ENCODE peak calls at places on chromosomes 3 and 15, in eight cellular contexts. R, Z, F, H, Y, M, X and J are unnamed samples.

GRCh38 chr3:39128951-39129350 is 21.5 kb downstream of the TTC21A start:
- DNase-seq in Y (no peak), X (no peak), H (no peak), R (no peak), M (no peak), Z (no peak), F (no peak), J (no peak)

GRCh38 chr3:40137586-40138295 is 171.8 kb upstream of the EIF1B start:
- DNase-seq in M (no peak), Y (no peak), Z (no peak), R (peak; percentile 31), X (no peak), H (peak; percentile 49), F (peak; percentile 89), J (no peak)

GRCh38 chr3:13497386-13497785 is 17.3 kb downstream of the HDAC11 start:
- DNase-seq in M (no peak), Y (no peak), Z (no peak), F (no peak), X (no peak), H (no peak), R (peak; percentile 26), J (no peak)

GRCh38 chr15:25481208-25481862 is 42.5 kb upstream of the UBE3A start:
- DNase-seq in M (no peak), F (peak; percentile 58), R (peak; percentile 18), X (peak; percentile 19), Y (no peak), H (peak; percentile 27), Z (no peak), J (no peak)

GRCh38 chr3:66480666-66481065 is 20.2 kb downstream of the LRIG1 start:
- DNase-seq in Z (peak; percentile 47), H (no peak), Y (peak; percentile 52), M (no peak), X (no peak), R (peak; percentile 84), F (no peak), J (peak; percentile 37)

GRCh38 chr3:142987707-142988106 is 13.7 kb upstream of the U2SURP start:
- DNase-seq in F (peak; percentile 39), Y (no peak), H (no peak), Z (peak; percentile 47), X (no peak), R (no peak), M (no peak), J (peak; percentile 58)

GRCh38 chr15:64146041-64146440 is 5.5 kb upstream of the SNX22 start:
- DNase-seq in F (no peak), X (no peak), Y (no peak), R (no peak), Z (no peak), H (no peak), M (no peak), J (no peak)

GRCh38 chr15:73900129-73900712 is 26.0 kb upstream of the LOXL1 start:
- DNase-seq in Z (no peak), R (peak; percentile 66), M (no peak), Y (no peak), F (no peak), X (no peak), H (no peak), J (no peak)

GRCh38 chr15:44554934-44555723 is 18.2 kb downstream of the EIF3J start:
- DNase-seq in H (no peak), Z (no peak), Y (no peak), F (no peak), R (no peak), X (no peak), M (no peak), J (no peak)

GRCh38 chr15:44550734-44551133 is 13.8 kb downstream of the EIF3J start:
- DNase-seq in R (no peak), X (no peak), F (no peak), Y (peak; percentile 28), H (no peak), Z (no peak), M (no peak), J (no peak)

GRCh38 chr15:44545934-44546802 is 9.2 kb downstream of the EIF3J start:
- DNase-seq in R (peak; percentile 26), H (no peak), M (no peak), Y (peak; percentile 35), X (no peak), Z (peak; percentile 50), F (peak; percentile 57), J (peak; percentile 39)

DNA sequence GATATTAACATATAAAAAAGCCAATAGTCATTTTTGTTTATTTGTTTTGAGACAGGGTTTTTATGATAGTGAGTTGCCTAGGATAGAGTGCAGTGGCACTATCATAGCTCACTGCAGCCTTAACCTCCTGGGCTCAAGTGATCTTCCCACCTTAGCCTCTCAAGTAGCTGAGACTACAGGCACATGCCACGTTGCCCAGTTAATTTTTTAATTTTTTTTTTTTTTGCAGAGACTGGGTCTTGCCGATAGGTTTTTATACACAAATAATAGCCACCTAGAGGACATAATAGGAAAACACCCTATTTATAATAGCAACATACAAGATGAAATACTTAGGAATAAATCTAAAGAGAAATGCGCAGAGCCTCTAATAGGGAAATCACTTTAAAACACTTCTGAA is 13.3 kb downstream of the EIF3J start:
- DNase-seq in F (peak; percentile 42), Y (peak; percentile 44), H (no peak), X (no peak), Z (no peak), R (peak; percentile 42), M (no peak), J (no peak)
- TF ChIP-seq CTCF in F (peak; percentile 30), Y (peak; percentile 79), H (peak; percentile 64), X (peak; percentile 61), Z (no peak), R (peak; percentile 44), M (peak; percentile 22), J (no peak)

DNA sequence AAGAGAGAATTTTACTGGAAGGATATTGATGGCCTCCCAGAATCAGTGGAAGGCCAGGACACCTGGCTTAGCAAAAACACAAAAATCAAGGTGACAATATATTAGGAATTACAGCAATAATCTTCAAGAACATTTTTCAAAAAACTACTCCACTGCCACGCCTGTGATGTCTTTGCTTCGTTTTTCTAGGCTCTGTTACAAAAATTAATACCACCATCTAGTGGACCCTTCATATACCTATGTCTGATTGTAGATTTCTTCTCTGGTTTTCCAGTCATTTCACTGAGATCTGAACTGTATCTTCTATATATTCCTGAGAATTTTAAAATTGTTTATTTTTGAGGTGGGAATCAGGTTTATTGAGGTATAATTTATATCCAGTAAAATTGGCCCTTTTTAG is 5.6 kb upstream of the SLC33A1 start:
- DNase-seq in H (no peak), Z (peak; percentile 49), M (no peak), F (no peak), Y (peak; percentile 40), R (no peak), X (no peak), J (peak; percentile 37)
- TF ChIP-seq CTCF in H (peak; percentile 21), Z (peak; percentile 20), M (peak; percentile 51), F (no peak), Y (peak; percentile 77), R (peak; percentile 24), X (no peak), J (no peak)

GRCh38 chr3:190017575-190018288 is 103.0 kb downstream of the P3H2 start:
- DNase-seq in H (peak; percentile 36), M (peak; percentile 31), F (peak; percentile 79), Y (no peak), R (peak; percentile 71), X (no peak), Z (no peak), J (no peak)
- TF ChIP-seq CTCF in H (peak; percentile 47), M (peak; percentile 68), F (peak; percentile 51), Y (peak; percentile 30), R (peak; percentile 35), X (no peak), Z (peak; percentile 19), J (no peak)

GRCh38 chr15:77826006-77826695 is 193.4 kb upstream of the LINGO1 start:
- DNase-seq in Z (no peak), F (no peak), H (no peak), X (no peak), R (no peak), M (no peak), Y (no peak), J (no peak)

GRCh38 chr15:77825546-77825945 is 192.8 kb upstream of the LINGO1 start:
- DNase-seq in Y (no peak), F (no peak), R (no peak), H (no peak), X (no peak), M (no peak), Z (no peak), J (no peak)

GRCh38 chr15:77824361-77824985 is 191.8 kb upstream of the LINGO1 start:
- DNase-seq in F (no peak), Y (no peak), X (no peak), Z (no peak), R (no peak), M (no peak), H (no peak), J (no peak)

GRCh38 chr15:77823736-77824135 is 191.0 kb upstream of the LINGO1 start:
- DNase-seq in Z (no peak), Y (no peak), X (no peak), H (no peak), R (no peak), M (no peak), F (no peak), J (no peak)

DNA sequence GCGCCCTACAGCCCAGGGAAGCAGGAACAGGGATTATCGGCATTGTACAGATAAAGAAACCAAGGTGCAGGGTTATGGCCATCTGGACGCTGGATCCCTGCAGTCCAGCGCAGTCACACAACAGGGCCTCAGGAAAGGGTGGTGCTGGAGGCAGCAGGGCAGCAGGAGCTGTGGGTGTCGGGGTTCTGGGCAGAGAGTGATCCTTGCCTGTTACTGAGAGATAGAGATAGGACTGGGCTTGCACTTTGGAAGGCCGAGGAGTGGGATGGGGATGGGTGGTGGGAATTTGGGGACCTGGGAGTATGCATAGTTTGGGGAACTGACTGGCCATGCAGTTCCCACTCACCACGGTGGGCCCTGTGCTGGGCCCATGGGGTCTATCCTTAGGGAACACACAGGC is 192.4 kb upstream of the LINGO1 start:
- DNase-seq in F (no peak), M (no peak), Z (no peak), R (no peak), Y (no peak), X (no peak), H (no peak), J (no peak)
- TF ChIP-seq CTCF in F (no peak), M (no peak), Z (no peak), R (no peak), Y (no peak), X (no peak), H (no peak), J (no peak)

GRCh38 chr15:51971353-51972133 is at the start of gene LEO1:
- DNase-seq in Z (peak; percentile 96), Y (peak; percentile 99), H (peak; percentile 95), X (peak; percentile 84), F (peak; percentile 98), R (peak; percentile 99), M (peak; percentile 95), J (peak; percentile 89)
- TF ChIP-seq CTCF in Z (peak; percentile 44), Y (peak; percentile 69), H (no peak), X (no peak), F (peak; percentile 43), R (no peak), M (no peak), J (no peak)

GRCh38 chr3:73179601-73180000 is 118.1 kb downstream of the EBLN2 start:
- DNase-seq in X (no peak), H (no peak), Z (no peak), R (no peak), F (no peak), Y (no peak), M (no peak), J (no peak)
- TF ChIP-seq CTCF in X (no peak), H (no peak), Z (no peak), R (no peak), F (no peak), Y (no peak), M (no peak), J (no peak)